ENCODE peak calls at places on chromosomes 2 and 18, in eight cellular contexts. F is transverse colon; W is CD8-positive, alpha-beta T cell; X is thoracic aorta; C is uterus; B is mammary epithelial cell; A is A549; V is tibial artery. J is an unnamed sample.

GRCh38 chr18:38025433-38026038 is 459.9 kb upstream of the CELF4 start:
- DNase-seq in B (no peak), C (no peak), W (no peak), X (no peak), F (no peak), A (no peak), V (no peak), J (no peak)

GRCh38 chr2:26957524-26957923 is 12.9 kb upstream of the MAPRE3 start:
- DNase-seq in W (no peak), C (no peak), B (no peak), A (no peak), V (no peak), F (no peak), X (no peak), J (no peak)

GRCh38 chr2:197086500-197086899 is 160.0 kb upstream of the PGAP1 start:
- DNase-seq in C (no peak), A (no peak), F (no peak), X (no peak), W (no peak), V (no peak), B (no peak), J (no peak)

GRCh38 chr2:240219208-240219890 is 78.9 kb upstream of the OTOS start:
- DNase-seq in V (peak; percentile 43), A (no peak), X (no peak), F (no peak), B (no peak), W (no peak), C (no peak), J (no peak)

GRCh38 chr2:43013821-43014345 is 212.5 kb downstream of the ZFP36L2 start:
- DNase-seq in F (peak; percentile 46), B (no peak), X (no peak), W (no peak), V (no peak), C (no peak), A (no peak), J (no peak)

GRCh38 chr2:216195565-216195978 is 86.4 kb downstream of the XRCC5 start:
- DNase-seq in X (no peak), C (no peak), V (no peak), A (no peak), F (no peak), W (no peak), B (peak; percentile 92), J (no peak)

GRCh38 chr2:80073134-80073561 is 231.4 kb downstream of the LRRTM1 start:
- DNase-seq in C (no peak), X (no peak), B (peak; percentile 15), A (peak; percentile 4), F (peak; percentile 27), W (no peak), V (no peak), J (no peak)

GRCh38 chr2:82675186-82675585 is 1783.9 kb downstream of the SUCLG1 start:
- DNase-seq in W (no peak), B (peak; percentile 2), V (no peak), C (no peak), A (no peak), F (no peak), X (no peak), J (no peak)

GRCh38 chr18:64110692-64111480 is 38.0 kb downstream of the LINC00305 start:
- DNase-seq in C (no peak), A (no peak), F (no peak), W (no peak), V (no peak), B (no peak), X (no peak), J (no peak)

GRCh38 chr2:167670588-167670987 is 576.8 kb downstream of the STK39 start:
- DNase-seq in B (no peak), W (no peak), V (no peak), C (no peak), A (no peak), X (no peak), F (no peak), J (no peak)

GRCh38 chr2:238387376-238387775 is 39.4 kb upstream of the ASB1 start:
- DNase-seq in W (no peak), F (no peak), V (no peak), X (no peak), C (no peak), B (no peak), A (no peak), J (no peak)

GRCh38 chr2:61470122-61470951 is 550 bp downstream of the USP34 start:
- DNase-seq in F (peak; percentile 92), C (peak; percentile 81), W (peak; percentile 50), A (peak; percentile 82), X (peak; percentile 61), B (peak; percentile 80), V (peak; percentile 93), J (peak; percentile 76)

GRCh38 chr2:17621781-17622180 is 81.3 kb downstream of the VSNL1 start:
- DNase-seq in A (no peak), C (no peak), F (no peak), B (peak; percentile 70), X (no peak), V (no peak), W (no peak), J (no peak)

GRCh38 chr18:67726882-67727281 is 210.4 kb upstream of the DSEL start:
- DNase-seq in F (no peak), W (no peak), A (no peak), V (no peak), B (no peak), X (no peak), C (no peak), J (no peak)

GRCh38 chr18:36628435-36629094 is 200.2 kb downstream of the TPGS2 start:
- DNase-seq in F (no peak), X (no peak), W (no peak), B (peak; percentile 62), C (no peak), V (no peak), A (no peak), J (no peak)

GRCh38 chr18:2337552-2338141 is 233.7 kb downstream of the METTL4 start:
- DNase-seq in A (peak; percentile 1), X (no peak), W (peak; percentile 5), F (peak; percentile 19), B (peak; percentile 15), C (no peak), V (no peak), J (no peak)

GRCh38 chr2:17380003-17380402 is 138.2 kb downstream of the RAD51AP2 start:
- DNase-seq in F (no peak), C (no peak), A (no peak), B (no peak), V (no peak), W (no peak), X (no peak), J (no peak)

GRCh38 chr2:176826356-176826755 is 386.2 kb upstream of the HNRNPA3 start:
- DNase-seq in A (no peak), W (no peak), X (no peak), B (no peak), C (no peak), F (no peak), V (no peak), J (no peak)

GRCh38 chr2:36450466-36451196 is 95.1 kb downstream of the CRIM1 start:
- DNase-seq in V (no peak), W (no peak), B (peak; percentile 58), X (no peak), A (no peak), F (no peak), C (peak; percentile 29), J (no peak)

GRCh38 chr2:118577202-118577601 is 270.2 kb downstream of the EN1 start:
- DNase-seq in C (no peak), V (no peak), B (no peak), F (no peak), A (no peak), W (no peak), X (no peak), J (no peak)

DNA sequence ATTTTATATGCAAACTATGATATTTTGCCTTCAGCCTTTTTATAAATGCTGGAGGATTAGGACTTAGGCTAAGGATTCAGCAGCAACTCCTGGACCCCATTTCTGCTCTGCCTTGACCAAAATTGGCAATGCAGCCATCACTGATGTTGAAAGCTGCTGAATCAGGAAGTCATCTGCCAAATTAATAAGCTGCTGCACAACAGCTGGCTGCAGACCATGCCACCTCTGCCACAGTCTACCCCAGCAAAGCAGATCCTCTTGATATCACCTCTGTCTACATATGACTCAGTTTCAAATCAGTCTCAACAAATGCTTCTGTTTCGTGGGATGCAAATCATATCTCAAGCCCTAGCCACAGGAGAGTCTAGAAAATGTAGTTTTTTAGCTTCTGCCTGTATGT is 7.1 kb upstream of the SOS1 start:
- DNase-seq in X (no peak), C (no peak), V (no peak), A (no peak), W (no peak), B (peak; percentile 47), F (peak; percentile 19), J (no peak)
- H3K4me1 ChIP-seq in X (peaks cover 38% of the 10 kb centered on the region), C (no peaks in the 10 kb centered on the region), V (peaks cover 14% of the 10 kb centered on the region), A (peaks cover 6% of the 10 kb centered on the region), W (peaks cover 41% of the 10 kb centered on the region), B (peaks cover 15% of the 10 kb centered on the region), F (peaks cover 6% of the 10 kb centered on the region), J (peaks cover 32% of the 10 kb centered on the region)

GRCh38 chr2:33482518-33482917 is 6.1 kb downstream of the RASGRP3 start:
- DNase-seq in A (no peak), B (no peak), W (no peak), V (no peak), C (no peak), F (no peak), X (no peak), J (no peak)
- H3K4me3 ChIP-seq in A (no peak overlapping the region), B (no peak overlapping the region), W (no peak overlapping the region), V (no peak overlapping the region), C (no peak overlapping the region), F (no peak overlapping the region), X (no peak overlapping the region), J (no peak overlapping the region)

DNA sequence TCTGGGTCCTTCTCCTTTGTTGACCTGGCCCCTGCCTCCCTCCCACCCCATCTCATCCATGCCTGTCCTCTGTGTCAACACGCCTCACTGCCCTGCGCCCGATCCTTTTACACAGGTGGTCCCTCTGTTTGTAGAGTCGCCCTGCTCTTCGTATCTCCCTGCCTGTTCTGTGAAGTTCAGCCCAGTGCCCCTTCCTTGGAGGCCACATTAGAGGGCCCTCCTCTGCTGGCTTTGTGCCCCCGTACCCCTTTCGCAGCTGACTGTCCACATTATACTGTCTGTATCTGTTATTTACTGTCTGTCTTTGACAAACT is 25.5 kb downstream of the ASAP2 start:
- DNase-seq in W (no peak), C (no peak), V (no peak), A (no peak), F (no peak), B (no peak), X (no peak), J (no peak)
- H3K4me1 ChIP-seq in W (no peaks in the 10 kb centered on the region), C (peaks cover 33% of the 10 kb centered on the region), V (peaks cover 64% of the 10 kb centered on the region), A (peaks cover 79% of the 10 kb centered on the region), F (peaks cover 48% of the 10 kb centered on the region), B (peaks cover 93% of the 10 kb centered on the region), X (peaks cover 98% of the 10 kb centered on the region), J (no peaks in the 10 kb centered on the region)

DNA sequence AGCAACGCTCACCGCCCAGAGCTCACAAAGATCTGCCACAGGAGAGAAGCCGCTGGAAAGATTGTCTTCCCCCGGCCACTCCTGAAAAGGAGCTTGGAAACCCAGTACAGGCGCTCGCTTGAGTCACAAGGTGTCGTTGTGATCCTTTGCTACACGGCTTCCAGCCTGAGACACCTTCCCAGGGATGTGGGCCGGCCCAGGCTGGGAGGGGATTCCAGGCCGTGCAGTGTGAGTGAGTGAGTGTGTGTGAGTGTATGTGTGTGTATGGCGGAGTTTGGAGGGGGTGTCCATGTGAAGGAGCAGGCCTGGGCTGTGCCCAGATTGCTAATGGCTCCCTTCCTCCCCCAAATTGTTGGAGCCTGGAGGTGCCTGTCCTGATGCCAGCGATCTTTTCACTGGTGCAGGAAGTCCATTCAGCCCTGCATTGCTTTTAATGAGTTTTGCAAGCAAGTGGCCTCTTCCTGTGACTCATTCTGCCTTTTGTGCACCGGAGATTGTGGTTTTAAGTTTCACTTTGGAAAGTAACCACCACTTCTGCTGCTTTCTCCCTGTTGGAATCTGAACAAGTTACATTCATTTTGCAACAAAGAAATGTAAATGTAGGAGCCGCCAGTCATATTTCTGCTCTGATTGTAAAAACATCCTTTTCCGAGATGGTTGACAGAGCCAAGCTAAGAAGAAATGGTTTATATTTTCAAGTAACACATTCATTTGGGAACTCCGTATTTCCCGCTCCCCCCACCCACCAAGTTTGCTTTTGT is 83.7 kb downstream of the LPIN1 start:
- DNase-seq in C (peak; percentile 69), X (peak; percentile 27), A (peak; percentile 89), W (no peak), B (peak; percentile 98), V (peak; percentile 81), F (peak; percentile 50), J (peak; percentile 32)
- H3K4me3 ChIP-seq in C (peak overlapping the region; percentile 11), X (peak overlapping the region; percentile 59), A (peak overlapping the region; percentile 13), W (peak overlapping the region; percentile 40), B (peak overlapping the region; percentile 26), V (peak overlapping the region; percentile 22), F (no peak overlapping the region), J (peak overlapping the region; percentile 41)